ENCODE peak calls at places on chromosomes 5 and 9, in six cellular contexts. V is astrocyte, R is endothelial cell, D is fibroblast of villous mesenchyme, O is heart right ventricle, B is right lobe of liver. M is an unnamed sample.

GRCh38 chr5:38497946-38498345 is 58.5 kb downstream of the LIFR start:
- DNase-seq in V (no peak), R (no peak), D (peak), O (no peak), B (no peak), M (no peak)

GRCh38 chr9:5052858-5053257 is 67.8 kb downstream of the JAK2 start:
- DNase-seq in V (peak), R (no peak), D (peak), O (no peak), B (no peak), M (no peak)

GRCh38 chr5:109388407-109388806 is 21.4 kb downstream of the PJA2 start:
- DNase-seq in V (peak), R (no peak), D (peak), O (no peak), B (no peak), M (no peak)

GRCh38 chr9:116592926-116593325 is 94.2 kb upstream of the TRIM32 start:
- DNase-seq in V (peak), R (no peak), D (no peak), O (no peak), B (no peak), M (no peak)

GRCh38 chr9:131668439-131669233 is 71.2 kb downstream of the RAPGEF1 start:
- DNase-seq in V (peak), R (no peak), D (peak), O (no peak), B (no peak), M (no peak)

GRCh38 chr5:98721231-98721928 is 52.1 kb upstream of the RGMB start:
- DNase-seq in V (peak), R (no peak), D (no peak), O (no peak), B (no peak), M (no peak)

GRCh38 chr5:169637085-169637855 is at the start of gene DOCK2:
- DNase-seq in V (no peak), R (peak), D (no peak), O (peak), B (peak), M (no peak)

GRCh38 chr9:119689879-119690278 is 320.6 kb upstream of the BRINP1 start:
- DNase-seq in V (no peak), R (peak), D (no peak), O (no peak), B (no peak), M (no peak)

GRCh38 chr9:132249690-132250089 is 87.8 kb downstream of the NTNG2 start:
- DNase-seq in V (no peak), R (no peak), D (no peak), O (no peak), B (no peak), M (no peak)

GRCh38 chr5:126914813-126915436 is 115.4 kb downstream of the MARCHF3 start:
- DNase-seq in V (no peak), R (no peak), D (no peak), O (no peak), B (no peak), M (no peak)

GRCh38 chr9:68970150-68970549 is 43.8 kb downstream of the PRKACG start:
- DNase-seq in V (no peak), R (no peak), D (no peak), O (no peak), B (no peak), M (no peak)

GRCh38 chr5:80884851-80885697 is 75.1 kb upstream of the RASGRF2 start:
- DNase-seq in V (no peak), R (no peak), D (no peak), O (no peak), B (no peak), M (no peak)

GRCh38 chr9:129414377-129415021 is 206.4 kb downstream of the C9orf50 start:
- DNase-seq in V (peak), R (no peak), D (peak), O (peak), B (no peak), M (no peak)

GRCh38 chr9:6214903-6215302 is 704 bp upstream of the IL33 start:
- DNase-seq in V (peak), R (no peak), D (peak), O (no peak), B (no peak), M (no peak)

GRCh38 chr9:77978086-77978781 is 53.4 kb downstream of the GNAQ start:
- DNase-seq in V (no peak), R (no peak), D (no peak), O (no peak), B (no peak), M (no peak)

GRCh38 chr5:177270653-177271052 is 32.9 kb downstream of the RAB24 start:
- DNase-seq in V (no peak), R (no peak), D (no peak), O (no peak), B (no peak), M (no peak)

GRCh38 chr5:5705010-5705409 is 282.5 kb downstream of the ICE1 start:
- DNase-seq in V (no peak), R (no peak), D (no peak), O (no peak), B (no peak), M (no peak)

GRCh38 chr9:19102631-19103345 is at the start of gene HAUS6:
- DNase-seq in V (peak), R (peak), D (peak), O (peak), B (peak), M (peak)

GRCh38 chr5:76197726-76198125 is 114.5 kb downstream of the SV2C start:
- DNase-seq in V (no peak), R (no peak), D (no peak), O (no peak), B (no peak), M (no peak)

GRCh38 chr5:109688647-109688998 is 1.1 kb upstream of the MAN2A1 start:
- DNase-seq in V (no peak), R (peak), D (no peak), O (peak), B (no peak), M (no peak)

GRCh38 chr5:138668451-138668850 is 84.8 kb upstream of the CTNNA1 start:
- DNase-seq in V (no peak), R (no peak), D (no peak), O (peak), B (no peak), M (no peak)

GRCh38 chr9:109166771-109167601 is at the start of gene FRRS1L:
- DNase-seq in V (no peak), R (peak), D (no peak), O (no peak), B (no peak), M (no peak)

GRCh38 chr5:180484813-180485212 is 9.4 kb upstream of the CNOT6 start:
- DNase-seq in V (no peak), R (no peak), D (no peak), O (no peak), B (no peak), M (no peak)

GRCh38 chr9:128902351-128903078 is 18.3 kb upstream of the PHYHD1 start:
- DNase-seq in V (no peak), R (no peak), D (no peak), O (no peak), B (no peak), M (no peak)

GRCh38 chr9:5853005-5853404 is 20.1 kb upstream of the ERMP1 start:
- DNase-seq in V (no peak), R (no peak), D (no peak), O (no peak), B (no peak), M (no peak)

GRCh38 chr9:84782228-84782866 is 112.8 kb downstream of the NTRK2 start:
- DNase-seq in V (peak), R (no peak), D (no peak), O (peak), B (no peak), M (no peak)

GRCh38 chr9:126652140-126652558 is 38.4 kb downstream of the LMX1B start:
- DNase-seq in V (no peak), R (no peak), D (no peak), O (no peak), B (no peak), M (no peak)

GRCh38 chr5:17679597-17680187 is 45.4 kb downstream of the TAF11L14 start:
- DNase-seq in V (no peak), R (no peak), D (no peak), O (no peak), B (no peak), M (no peak)

GRCh38 chr9:136309101-136309801 is 5.4 kb upstream of the CCDC187 start:
- DNase-seq in V (no peak), R (no peak), D (no peak), O (no peak), B (no peak), M (no peak)

GRCh38 chr9:21558079-21558478 is 76.0 kb upstream of the IFNE start:
- DNase-seq in V (no peak), R (no peak), D (no peak), O (no peak), B (no peak), M (no peak)

GRCh38 chr5:173499471-173500212 is 116.8 kb downstream of the BOD1 start:
- DNase-seq in V (no peak), R (no peak), D (no peak), O (no peak), B (no peak), M (no peak)

GRCh38 chr5:111859533-111860270 is 102.7 kb upstream of the NREP start:
- DNase-seq in V (peak), R (no peak), D (peak), O (peak), B (no peak), M (no peak)

GRCh38 chr9:120775859-120776258 is 17.4 kb downstream of the FBXW2 start:
- DNase-seq in V (no peak), R (no peak), D (no peak), O (no peak), B (no peak), M (no peak)

GRCh38 chr5:141100243-141100805 is at the start of gene PCDHB3:
- DNase-seq in V (peak), R (peak), D (peak), O (peak), B (no peak), M (peak)

GRCh38 chr5:72847989-72848473 is 31.6 kb downstream of the TNPO1 start:
- DNase-seq in V (peak), R (peak), D (peak), O (peak), B (peak), M (peak)
- TF ChIP-seq CTCF in V (no peak), R (no peak), D (no peak), O (peak), B (no peak), M (no peak)

DNA sequence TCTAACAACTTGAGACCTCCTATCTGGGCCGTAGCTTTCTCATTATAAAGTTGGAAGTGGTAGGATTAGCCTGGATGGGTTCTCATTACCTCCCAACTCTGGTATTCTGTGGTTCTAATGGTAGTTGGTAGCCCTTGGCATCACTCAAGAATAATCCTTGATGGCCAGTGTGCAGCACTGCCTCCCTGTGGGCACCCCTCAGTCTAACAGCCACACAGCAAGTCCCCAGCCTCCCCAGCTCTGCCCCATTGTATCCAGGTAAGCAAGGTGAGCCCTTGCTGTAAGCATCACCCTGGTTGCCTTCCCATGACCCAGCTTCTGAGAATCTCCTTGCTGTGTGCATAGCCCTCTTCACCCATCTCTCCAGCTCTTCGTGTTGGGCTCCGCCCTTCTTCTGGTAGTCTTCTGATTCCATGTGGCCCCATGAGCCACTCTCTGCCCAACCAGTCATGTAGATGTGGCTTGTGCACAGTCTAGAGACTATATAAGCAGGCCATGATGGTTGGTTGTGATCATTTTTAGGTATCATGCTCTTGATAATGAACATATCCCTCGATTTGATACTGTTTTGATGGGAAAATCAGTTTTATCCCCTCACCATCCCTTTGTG is 57.6 kb upstream of the GRHPR start:
- DNase-seq in V (no peak), R (no peak), D (no peak), O (no peak), B (no peak), M (no peak)
- TF ChIP-seq CTCF in V (no peak), R (no peak), D (peak), O (no peak), B (no peak), M (no peak)

GRCh38 chr9:83220737-83221136 is 157.8 kb upstream of the RASEF start:
- DNase-seq in V (peak), R (no peak), D (peak), O (no peak), B (no peak), M (no peak)

GRCh38 chr9:83218411-83219090 is 155.6 kb upstream of the RASEF start:
- DNase-seq in V (no peak), R (no peak), D (no peak), O (no peak), B (no peak), M (no peak)

GRCh38 chr9:83219924-83220438 is 157.0 kb upstream of the RASEF start:
- DNase-seq in V (no peak), R (no peak), D (no peak), O (no peak), B (no peak), M (no peak)

DNA sequence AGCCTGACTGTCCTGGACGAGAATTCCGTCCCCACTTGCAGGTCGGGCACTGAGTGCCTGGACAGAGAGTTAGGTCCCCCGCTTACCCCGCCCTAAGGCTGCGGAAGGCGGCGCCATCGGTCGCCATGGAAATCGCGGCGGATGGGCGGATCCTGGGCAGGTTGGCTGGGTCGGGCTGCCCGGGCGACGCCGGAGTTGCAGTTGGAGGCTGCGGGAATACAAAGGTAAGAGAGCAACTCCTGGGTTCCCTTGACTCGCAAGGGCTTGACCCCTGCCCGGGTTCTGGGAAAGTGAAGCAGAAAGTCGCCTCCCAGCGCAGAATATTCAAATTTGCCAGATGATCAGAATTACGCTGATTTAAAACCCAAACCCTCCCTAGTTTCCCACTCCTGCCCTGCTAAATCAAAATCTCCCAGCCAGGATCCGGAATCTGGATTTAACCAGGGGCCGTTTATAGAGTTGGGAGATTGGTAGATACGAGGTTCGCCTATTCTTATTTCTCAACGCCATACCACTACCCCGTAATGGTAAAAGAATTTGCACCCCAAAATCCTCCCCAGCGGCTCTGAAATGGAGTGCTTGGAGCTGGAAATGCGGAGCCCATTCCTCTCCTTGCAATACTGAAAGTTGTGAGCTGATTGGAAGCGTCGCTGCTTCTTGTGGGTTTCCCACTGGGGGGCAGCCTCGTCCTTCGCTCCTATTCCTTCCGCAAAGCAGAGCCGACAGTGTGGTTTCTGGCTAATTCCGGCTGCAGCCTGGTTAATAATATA is 156.4 kb upstream of the RASEF start:
- DNase-seq in V (peak), R (peak), D (peak), O (peak), B (peak), M (peak)
- TF ChIP-seq CTCF in V (no peak), R (peak), D (peak), O (peak), B (peak), M (no peak)

GRCh38 chr9:92328225-92328624 is 2.5 kb downstream of the CENPP start:
- DNase-seq in V (peak), R (no peak), D (peak), O (no peak), B (no peak), M (no peak)
- TF ChIP-seq CTCF in V (peak), R (no peak), D (peak), O (no peak), B (no peak), M (no peak)

GRCh38 chr9:72251589-72251988 is 102.3 kb downstream of the GDA start:
- DNase-seq in V (no peak), R (no peak), D (no peak), O (no peak), B (no peak), M (no peak)

GRCh38 chr9:72256912-72257311 is 107.7 kb downstream of the GDA start:
- DNase-seq in V (no peak), R (no peak), D (no peak), O (no peak), B (no peak), M (no peak)

GRCh38 chr9:72255546-72255925 is 106.3 kb downstream of the GDA start:
- DNase-seq in V (no peak), R (no peak), D (no peak), O (no peak), B (no peak), M (no peak)

DNA sequence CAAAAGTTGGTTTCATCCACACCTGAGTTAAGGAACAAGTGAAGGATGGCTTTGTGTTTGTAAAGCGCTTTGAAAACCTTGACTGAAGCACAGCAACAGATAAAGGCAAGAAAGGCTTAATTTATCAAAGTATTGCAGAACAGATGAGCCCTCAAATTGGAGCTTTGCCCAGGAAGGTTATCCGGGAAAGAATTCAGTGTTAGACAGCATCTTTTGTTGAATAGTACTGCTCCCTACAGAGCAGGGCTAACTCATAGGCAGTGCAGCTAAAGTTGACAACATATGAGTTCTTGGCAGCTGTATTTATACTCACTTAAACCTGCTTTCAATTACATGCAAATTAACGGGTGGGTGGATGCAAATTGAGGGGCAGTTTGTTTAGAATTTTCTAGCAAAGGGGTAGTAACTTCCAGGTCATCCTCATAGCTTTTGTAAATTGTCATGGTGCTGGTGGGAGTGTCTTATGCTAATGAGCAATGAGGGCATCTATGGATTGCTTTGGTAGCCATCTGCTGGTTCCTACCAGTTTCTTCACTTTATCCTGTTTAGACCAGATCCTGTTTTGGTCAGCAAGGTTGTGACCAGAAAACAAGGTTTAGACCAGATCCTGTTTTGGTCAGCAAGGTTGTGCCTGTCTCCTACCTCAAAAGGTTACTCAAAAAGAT is 105.8 kb downstream of the GDA start:
- DNase-seq in V (no peak), R (no peak), D (no peak), O (no peak), B (no peak), M (no peak)
- TF ChIP-seq CTCF in V (no peak), R (no peak), D (no peak), O (no peak), B (no peak), M (no peak)

GRCh38 chr5:1003296-1003937 is 5.2 kb upstream of the NKD2 start:
- DNase-seq in V (no peak), R (no peak), D (peak), O (peak), B (peak), M (peak)

GRCh38 chr5:1006656-1007071 is 1.9 kb upstream of the NKD2 start:
- DNase-seq in V (no peak), R (no peak), D (no peak), O (peak), B (peak), M (peak)

GRCh38 chr5:1005362-1005851 is 3.2 kb upstream of the NKD2 start:
- DNase-seq in V (no peak), R (peak), D (no peak), O (peak), B (peak), M (peak)

GRCh38 chr5:1005904-1006655 is 2.5 kb upstream of the NKD2 start:
- DNase-seq in V (no peak), R (peak), D (no peak), O (peak), B (peak), M (peak)

DNA sequence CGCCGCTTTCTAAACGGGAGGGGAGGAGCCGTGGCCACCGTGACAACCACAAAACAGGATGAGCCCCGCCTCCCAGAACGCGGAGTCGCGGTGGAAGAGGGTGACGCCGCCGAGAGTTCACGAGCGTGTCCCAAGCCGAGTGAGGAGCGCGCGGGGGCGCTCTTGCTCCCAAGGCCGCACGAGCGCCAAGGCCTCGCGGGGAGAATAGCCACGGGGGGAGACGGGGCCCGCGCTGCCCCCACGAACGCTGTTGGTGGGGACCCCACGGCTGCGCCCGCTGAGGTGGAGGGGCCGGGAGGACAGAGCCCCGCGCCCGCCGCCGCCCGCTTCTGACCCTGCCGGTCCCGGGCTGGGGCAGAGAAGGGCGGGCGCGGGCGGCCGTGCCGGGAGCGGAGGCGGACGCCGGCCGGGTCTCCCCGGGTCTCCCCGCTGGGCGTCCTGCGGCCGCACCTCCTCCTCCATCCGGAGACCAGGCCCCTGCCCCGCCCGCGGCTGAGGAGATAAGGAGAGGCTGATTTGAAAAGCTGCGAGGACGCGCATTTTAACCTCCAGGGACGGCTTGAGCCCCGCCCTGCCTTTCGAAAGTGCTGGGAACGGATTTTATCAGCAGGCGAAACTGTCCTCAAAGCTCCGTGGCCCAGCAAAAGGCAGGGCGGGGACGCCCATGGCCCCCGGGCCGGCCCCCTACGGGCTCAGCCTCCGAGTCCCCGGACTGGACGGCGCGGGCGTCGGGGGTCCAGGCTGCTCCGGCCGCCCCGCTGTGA is 3.8 kb upstream of the NKD2 start:
- DNase-seq in V (no peak), R (peak), D (peak), O (peak), B (peak), M (peak)
- TF ChIP-seq CTCF in V (no peak), R (no peak), D (peak), O (peak), B (peak), M (no peak)